ENCODE peak calls at places on chromosomes 6 and 20, in six cellular contexts. G is activated naive CD8-positive, alpha-beta T cell treated with anti-CD3 and anti-CD28 coated beads, Interleukin-2, amount 50 U/mL, for 24 hours; Y is stromal cell of bone marrow; O is astrocyte of the spinal cord; P is SW 1271; L is HEK293T. T is an unnamed sample.

GRCh38 chr20:61886721-61887658 is 178.7 kb downstream of the TAF4 start:
- DNase-seq in G (peak), Y (no peak), O (peak), P (peak), L (peak), T (no peak)

GRCh38 chr20:11376998-11377397 is 540.7 kb upstream of the BTBD3 start:
- DNase-seq in G (no peak), Y (peak), O (peak), P (no peak), L (no peak), T (no peak)

GRCh38 chr20:30168025-30168799 is 1089.3 kb upstream of the DEFB115 start:
- DNase-seq in G (peak), Y (no peak), O (no peak), P (no peak), L (no peak), T (no peak)

GRCh38 chr6:393391-394221 is 2.1 kb downstream of the IRF4 start:
- DNase-seq in G (peak), Y (no peak), O (no peak), P (no peak), L (no peak), T (no peak)

GRCh38 chr20:58700121-58700780 is 7.7 kb downstream of the NPEPL1 start:
- DNase-seq in G (no peak), Y (peak), O (no peak), P (no peak), L (no peak), T (peak)

GRCh38 chr6:144248470-144249301 is 36.4 kb upstream of the UTRN start:
- DNase-seq in G (peak), Y (peak), O (peak), P (no peak), L (no peak), T (no peak)

GRCh38 chr6:156033598-156033997 is 578.0 kb upstream of the NOX3 start:
- DNase-seq in G (no peak), Y (no peak), O (no peak), P (no peak), L (no peak), T (no peak)

GRCh38 chr20:36153754-36154695 is 515 bp upstream of the EPB41L1 start:
- DNase-seq in G (peak), Y (no peak), O (peak), P (peak), L (peak), T (peak)

GRCh38 chr6:89483111-89483720 is 50.3 kb downstream of the ANKRD6 start:
- DNase-seq in G (no peak), Y (no peak), O (no peak), P (no peak), L (no peak), T (no peak)

GRCh38 chr20:57627972-57628650 is 7.9 kb upstream of the ZBP1 start:
- DNase-seq in G (peak), Y (peak), O (peak), P (no peak), L (no peak), T (peak)

GRCh38 chr20:49482621-49483017 is at the start of gene KCNB1:
- DNase-seq in G (peak), Y (no peak), O (peak), P (no peak), L (peak), T (peak)

GRCh38 chr20:36574278-36575065 is 1.1 kb downstream of the TGIF2 start:
- DNase-seq in G (peak), Y (no peak), O (no peak), P (peak), L (peak), T (peak)

GRCh38 chr6:107713214-107713962 is 110.7 kb downstream of the SCML4 start:
- DNase-seq in G (peak), Y (no peak), O (no peak), P (no peak), L (no peak), T (no peak)

GRCh38 chr6:111210074-111210729 is 122.9 kb downstream of the SLC16A10 start:
- DNase-seq in G (no peak), Y (peak), O (peak), P (peak), L (peak), T (no peak)

GRCh38 chr6:4973972-4974885 is 29.6 kb downstream of the RPP40 start:
- DNase-seq in G (no peak), Y (peak), O (peak), P (no peak), L (peak), T (no peak)

GRCh38 chr6:169520104-169520503 is 181.7 kb downstream of the WDR27 start:
- DNase-seq in G (no peak), Y (peak), O (peak), P (no peak), L (no peak), T (no peak)

GRCh38 chr6:7823552-7823951 is 87.0 kb downstream of the TXNDC5 start:
- DNase-seq in G (no peak), Y (no peak), O (no peak), P (no peak), L (no peak), T (no peak)

GRCh38 chr6:145271601-145272000 is 463.7 kb downstream of the EPM2A start:
- DNase-seq in G (no peak), Y (no peak), O (no peak), P (no peak), L (no peak), T (no peak)

GRCh38 chr6:44078795-44079671 is 48.2 kb downstream of the MRPL14 start:
- DNase-seq in G (peak), Y (peak), O (peak), P (no peak), L (peak), T (peak)